ENCODE peak calls at places on chromosomes 3 and 15, in ten cellular contexts. One of them, this sample, is unnamed.

GRCh38 chr3:87270908-87271727 is 5.3 kb downstream of the POU1F1 start:
- DNase-seq in IMR-90: no peak
- DNase-seq in stomach: no peak
- DNase-seq in ovary: no peak
- DNase-seq in sigmoid colon: no peak
- DNase-seq in A549: no peak
- DNase-seq in uterus: no peak
- DNase-seq in body of pancreas: no peak
- DNase-seq in upper lobe of left lung: no peak
- DNase-seq in tibial nerve: no peak
- DNase-seq in this sample: no peak

GRCh38 chr15:42071717-42072116 is 22.6 kb downstream of the PLA2G4D start:
- DNase-seq in IMR-90: no peak
- DNase-seq in stomach: no peak
- DNase-seq in ovary: no peak
- DNase-seq in sigmoid colon: no peak
- DNase-seq in A549: no peak
- DNase-seq in uterus: no peak
- DNase-seq in body of pancreas: no peak
- DNase-seq in upper lobe of left lung: no peak
- DNase-seq in tibial nerve: no peak
- DNase-seq in this sample: no peak

GRCh38 chr15:73320619-73321180 is 48.1 kb downstream of the HCN4 start:
- DNase-seq in IMR-90: no peak
- DNase-seq in stomach: no peak
- DNase-seq in ovary: no peak
- DNase-seq in sigmoid colon: peak
- DNase-seq in A549: no peak
- DNase-seq in uterus: no peak
- DNase-seq in body of pancreas: no peak
- DNase-seq in upper lobe of left lung: no peak
- DNase-seq in tibial nerve: no peak
- DNase-seq in this sample: no peak

GRCh38 chr3:13045904-13046568 is 27.2 kb downstream of the IQSEC1 start:
- DNase-seq in IMR-90: no peak
- DNase-seq in stomach: no peak
- DNase-seq in ovary: no peak
- DNase-seq in sigmoid colon: no peak
- DNase-seq in A549: no peak
- DNase-seq in uterus: no peak
- DNase-seq in body of pancreas: no peak
- DNase-seq in upper lobe of left lung: peak
- DNase-seq in tibial nerve: peak
- DNase-seq in this sample: no peak

GRCh38 chr15:66171891-66172290 is 81.7 kb downstream of the MEGF11 start:
- DNase-seq in IMR-90: no peak
- DNase-seq in stomach: no peak
- DNase-seq in ovary: no peak
- DNase-seq in sigmoid colon: no peak
- DNase-seq in A549: no peak
- DNase-seq in uterus: no peak
- DNase-seq in body of pancreas: no peak
- DNase-seq in upper lobe of left lung: no peak
- DNase-seq in tibial nerve: no peak
- DNase-seq in this sample: no peak

GRCh38 chr3:128794067-128794768 is 68.2 kb downstream of the RAB7A start:
- DNase-seq in IMR-90: peak
- DNase-seq in stomach: no peak
- DNase-seq in ovary: no peak
- DNase-seq in sigmoid colon: no peak
- DNase-seq in A549: no peak
- DNase-seq in uterus: no peak
- DNase-seq in body of pancreas: no peak
- DNase-seq in upper lobe of left lung: no peak
- DNase-seq in tibial nerve: no peak
- DNase-seq in this sample: peak

GRCh38 chr3:105806361-105806760 is 62.5 kb downstream of the CBLB start:
- DNase-seq in IMR-90: peak
- DNase-seq in stomach: no peak
- DNase-seq in ovary: no peak
- DNase-seq in sigmoid colon: no peak
- DNase-seq in A549: peak
- DNase-seq in uterus: no peak
- DNase-seq in body of pancreas: no peak
- DNase-seq in upper lobe of left lung: no peak
- DNase-seq in tibial nerve: no peak
- DNase-seq in this sample: peak

GRCh38 chr15:29183071-29183831 is 86.4 kb downstream of the NSMCE3 start:
- DNase-seq in IMR-90: no peak
- DNase-seq in stomach: no peak
- DNase-seq in ovary: no peak
- DNase-seq in sigmoid colon: no peak
- DNase-seq in A549: no peak
- DNase-seq in uterus: no peak
- DNase-seq in body of pancreas: no peak
- DNase-seq in upper lobe of left lung: no peak
- DNase-seq in tibial nerve: no peak
- DNase-seq in this sample: no peak

GRCh38 chr3:42691861-42692666 is 6.7 kb downstream of the KLHL40 start:
- DNase-seq in IMR-90: no peak
- DNase-seq in stomach: no peak
- DNase-seq in ovary: no peak
- DNase-seq in sigmoid colon: peak
- DNase-seq in A549: no peak
- DNase-seq in uterus: peak
- DNase-seq in body of pancreas: no peak
- DNase-seq in upper lobe of left lung: no peak
- DNase-seq in tibial nerve: no peak
- DNase-seq in this sample: no peak

GRCh38 chr15:67548862-67549651 is 6.6 kb downstream of the MAP2K5 start:
- DNase-seq in IMR-90: no peak
- DNase-seq in stomach: peak
- DNase-seq in ovary: no peak
- DNase-seq in sigmoid colon: peak
- DNase-seq in A549: no peak
- DNase-seq in uterus: no peak
- DNase-seq in body of pancreas: no peak
- DNase-seq in upper lobe of left lung: peak
- DNase-seq in tibial nerve: no peak
- DNase-seq in this sample: no peak

DNA sequence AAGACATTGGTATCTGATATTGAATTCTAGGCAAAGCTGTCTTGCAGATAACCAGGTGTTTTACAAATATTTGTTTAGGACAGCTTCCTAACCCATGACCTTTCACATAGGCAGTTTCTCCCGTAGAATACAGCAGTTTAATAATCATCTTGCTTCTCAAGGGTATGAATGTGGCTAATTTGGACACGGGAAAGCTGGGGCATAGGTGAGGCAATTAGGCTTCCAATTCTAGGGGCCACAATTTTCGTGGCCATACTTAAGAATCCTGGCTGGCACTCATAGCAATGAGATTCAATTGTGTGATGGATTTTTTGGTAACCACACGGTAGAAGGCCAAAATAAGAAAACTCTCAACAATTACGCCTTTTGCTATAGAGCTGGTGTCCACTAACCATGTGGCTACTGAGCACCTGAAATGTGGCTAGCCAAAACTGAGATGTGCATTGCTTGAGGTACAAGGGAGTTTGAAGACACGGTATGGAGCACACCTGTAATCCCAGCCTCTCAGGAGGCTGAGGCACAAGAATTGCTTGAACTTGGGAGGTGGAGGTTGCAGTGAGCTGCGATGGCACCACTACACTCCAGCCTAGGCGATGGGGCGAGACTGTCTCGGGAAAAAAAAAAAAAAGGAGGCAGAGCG is 34.4 kb downstream of the TFRC start:
- DNase-seq in IMR-90: no peak
- DNase-seq in stomach: no peak
- DNase-seq in ovary: no peak
- DNase-seq in sigmoid colon: no peak
- DNase-seq in A549: no peak
- DNase-seq in uterus: no peak
- DNase-seq in body of pancreas: no peak
- DNase-seq in upper lobe of left lung: no peak
- DNase-seq in tibial nerve: no peak
- DNase-seq in this sample: no peak
- TF ChIP-seq POLR2A in IMR-90: no peak
- TF ChIP-seq POLR2A in stomach: no peak
- TF ChIP-seq POLR2A in ovary: no peak
- TF ChIP-seq POLR2A in sigmoid colon: no peak
- TF ChIP-seq POLR2A in A549: no peak
- TF ChIP-seq POLR2A in uterus: no peak
- TF ChIP-seq POLR2A in body of pancreas: no peak
- TF ChIP-seq POLR2A in upper lobe of left lung: no peak
- TF ChIP-seq POLR2A in tibial nerve: no peak
- TF ChIP-seq POLR2A in this sample: no peak

DNA sequence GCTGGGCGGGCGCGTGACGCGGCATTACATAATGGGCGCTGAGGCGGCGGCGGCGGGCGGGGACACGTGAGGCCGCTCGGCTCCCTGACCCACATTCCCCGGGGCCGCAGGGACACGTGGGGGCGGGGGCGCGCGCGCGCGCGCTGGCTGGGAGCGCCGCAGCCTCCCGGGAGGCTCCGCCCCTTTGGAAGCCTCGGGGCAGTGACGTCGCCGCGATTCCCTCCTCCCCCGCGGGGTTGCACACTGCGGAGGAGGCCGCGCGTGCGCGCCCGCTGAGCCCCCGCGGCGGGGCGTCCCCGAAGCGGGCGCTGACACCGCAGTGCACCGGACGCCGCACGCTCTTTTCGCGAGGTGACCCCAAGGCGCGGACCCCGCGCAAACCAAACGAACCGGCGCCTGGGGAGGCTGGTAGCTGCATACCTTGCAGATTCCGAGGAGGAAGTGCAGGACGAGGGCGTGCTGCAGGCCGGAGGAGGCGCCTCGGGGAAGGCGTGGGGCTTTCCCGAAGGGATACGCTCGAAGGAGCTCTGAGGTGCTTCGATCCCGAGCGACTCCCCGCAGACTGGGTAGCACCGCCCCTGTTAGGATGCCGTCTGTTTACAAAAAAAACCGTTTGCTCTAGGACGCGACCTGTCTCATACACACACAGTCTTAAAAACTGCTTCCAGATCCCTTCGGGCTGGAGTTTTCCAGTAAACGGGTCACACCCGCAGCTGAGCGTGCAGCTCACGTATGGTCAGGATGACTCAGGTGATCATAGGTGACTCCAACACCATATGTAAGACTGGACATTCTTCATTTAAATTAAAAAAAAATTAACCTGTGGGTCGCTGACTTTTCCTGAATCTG is 1.0 kb downstream of the NR1D2 start:
- DNase-seq in IMR-90: peak
- DNase-seq in stomach: peak
- DNase-seq in ovary: peak
- DNase-seq in sigmoid colon: peak
- DNase-seq in A549: peak
- DNase-seq in uterus: peak
- DNase-seq in body of pancreas: peak
- DNase-seq in upper lobe of left lung: peak
- DNase-seq in tibial nerve: peak
- DNase-seq in this sample: peak
- TF ChIP-seq POLR2A in IMR-90: peak
- TF ChIP-seq POLR2A in stomach: peak
- TF ChIP-seq POLR2A in ovary: peak
- TF ChIP-seq POLR2A in sigmoid colon: peak
- TF ChIP-seq POLR2A in A549: no peak
- TF ChIP-seq POLR2A in uterus: peak
- TF ChIP-seq POLR2A in body of pancreas: peak
- TF ChIP-seq POLR2A in upper lobe of left lung: peak
- TF ChIP-seq POLR2A in tibial nerve: peak
- TF ChIP-seq POLR2A in this sample: peak

DNA sequence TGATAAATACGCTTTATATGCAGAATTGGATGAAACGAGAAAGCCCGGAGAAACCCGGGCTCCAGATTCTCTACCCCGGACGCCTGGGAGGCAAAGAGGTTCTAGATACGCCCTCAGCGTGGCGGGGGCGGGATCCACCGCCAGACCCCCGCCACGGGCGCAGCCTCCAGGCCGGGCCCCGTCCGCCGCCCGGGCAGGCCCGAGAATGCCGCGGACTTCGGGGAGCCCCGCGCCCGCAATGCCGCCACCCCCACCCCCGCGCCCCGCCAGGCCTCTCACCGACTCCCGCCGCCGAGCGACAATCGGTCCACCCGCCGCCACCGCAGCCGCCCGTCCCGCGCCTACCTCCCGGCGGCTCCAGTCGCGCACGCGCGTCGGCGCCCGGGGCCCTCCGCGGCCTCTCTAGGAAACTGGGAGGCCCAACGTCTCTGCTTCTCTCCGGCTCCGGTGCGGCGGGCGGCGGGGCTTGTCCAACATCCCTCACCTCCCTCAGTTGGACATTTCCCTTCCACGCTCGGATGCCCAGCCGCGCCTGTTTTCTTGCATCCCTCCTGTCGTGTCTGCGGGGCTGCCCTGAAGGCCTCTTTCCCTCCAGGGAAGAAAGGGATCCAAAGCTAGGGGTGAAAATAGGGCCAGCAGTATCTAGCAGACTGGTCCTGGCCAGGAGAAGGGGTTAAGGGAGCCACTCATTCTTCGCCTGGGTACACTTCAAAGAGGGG is at the start of gene ZNF445:
- DNase-seq in IMR-90: peak
- DNase-seq in stomach: peak
- DNase-seq in ovary: peak
- DNase-seq in sigmoid colon: peak
- DNase-seq in A549: peak
- DNase-seq in uterus: peak
- DNase-seq in body of pancreas: peak
- DNase-seq in upper lobe of left lung: peak
- DNase-seq in tibial nerve: peak
- DNase-seq in this sample: peak
- TF ChIP-seq POLR2A in IMR-90: peak
- TF ChIP-seq POLR2A in stomach: no peak
- TF ChIP-seq POLR2A in ovary: no peak
- TF ChIP-seq POLR2A in sigmoid colon: no peak
- TF ChIP-seq POLR2A in A549: peak
- TF ChIP-seq POLR2A in uterus: peak
- TF ChIP-seq POLR2A in body of pancreas: peak
- TF ChIP-seq POLR2A in upper lobe of left lung: no peak
- TF ChIP-seq POLR2A in tibial nerve: no peak
- TF ChIP-seq POLR2A in this sample: no peak

DNA sequence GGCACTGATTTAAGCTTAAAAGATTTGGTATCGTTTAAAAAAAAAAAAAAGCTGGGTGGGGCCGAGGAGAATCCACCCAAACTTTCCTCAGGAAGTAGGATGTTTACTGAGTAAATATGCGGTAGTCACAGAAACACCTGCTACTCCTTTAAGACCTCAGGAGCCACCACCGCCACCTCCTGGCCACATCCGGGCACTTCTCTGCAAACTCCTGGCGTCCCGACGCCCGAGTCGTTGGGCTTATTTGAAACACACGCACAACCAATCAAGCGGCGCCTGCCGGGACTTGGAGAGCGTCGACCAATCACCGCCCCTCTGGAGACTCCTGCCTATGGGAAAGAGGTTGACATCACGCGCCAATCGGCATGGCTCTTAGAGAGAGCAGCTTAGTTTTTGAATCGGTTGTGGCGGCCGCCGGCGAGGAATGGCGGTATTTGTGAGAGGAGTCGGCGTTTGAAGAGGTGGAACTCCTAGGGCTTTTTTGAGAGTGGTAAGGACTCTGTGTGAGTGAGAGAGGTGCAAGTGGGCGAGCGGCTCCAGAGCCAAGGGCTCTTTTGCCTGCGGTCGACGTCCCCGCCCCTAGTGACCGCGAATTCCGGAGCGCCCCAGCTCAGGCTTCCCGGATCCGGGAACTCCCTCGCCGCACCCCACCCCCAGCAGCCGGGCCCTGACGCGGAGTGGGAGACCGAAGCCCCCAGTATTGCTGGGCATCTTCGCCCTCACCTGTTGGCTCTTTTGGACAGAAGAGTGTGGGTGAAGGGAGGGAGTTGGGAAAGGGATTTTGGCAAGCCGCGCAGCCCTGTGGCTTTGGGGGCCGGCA is at the start of gene ECT2:
- DNase-seq in IMR-90: peak
- DNase-seq in stomach: peak
- DNase-seq in ovary: peak
- DNase-seq in sigmoid colon: peak
- DNase-seq in A549: peak
- DNase-seq in uterus: peak
- DNase-seq in body of pancreas: peak
- DNase-seq in upper lobe of left lung: peak
- DNase-seq in tibial nerve: peak
- DNase-seq in this sample: peak
- TF ChIP-seq POLR2A in IMR-90: no peak
- TF ChIP-seq POLR2A in stomach: no peak
- TF ChIP-seq POLR2A in ovary: no peak
- TF ChIP-seq POLR2A in sigmoid colon: no peak
- TF ChIP-seq POLR2A in A549: peak
- TF ChIP-seq POLR2A in uterus: peak
- TF ChIP-seq POLR2A in body of pancreas: peak
- TF ChIP-seq POLR2A in upper lobe of left lung: peak
- TF ChIP-seq POLR2A in tibial nerve: no peak
- TF ChIP-seq POLR2A in this sample: no peak

This sample was measured in adrenal gland.